ENCODE peak calls at places on chromosome 14, in ten cellular contexts. P is body of pancreas, F is endothelial cell of umbilical vein, J is HCT116, X is IMR-90, N is heart left ventricle, B is lower leg skin, W is NB4, K is ovary, E is stomach. R is an unnamed sample.

GRCh38 chr14:92510972-92511371 is 2.6 kb upstream of the RIN3 start:
- DNase-seq in P (no peak), K (no peak), J (peak), F (no peak), W (no peak), E (no peak), B (no peak), X (no peak), N (no peak), R (no peak)

GRCh38 chr14:69694730-69695663 is 71.9 kb upstream of the SRSF5 start:
- DNase-seq in F (peak), P (no peak), N (peak), W (no peak), X (peak), J (no peak), E (no peak), K (no peak), B (no peak), R (peak)

GRCh38 chr14:98189944-98190343 is 1082.1 kb downstream of the BCL11B start:
- DNase-seq in N (no peak), X (no peak), P (no peak), B (no peak), F (no peak), E (no peak), W (no peak), J (no peak), K (no peak), R (no peak)

GRCh38 chr14:36520601-36521525 is 831 bp upstream of the NKX2-1 start:
- DNase-seq in P (no peak), E (peak), X (peak), K (no peak), F (peak), J (peak), N (no peak), W (peak), B (no peak), R (peak)

GRCh38 chr14:100709252-100709955 is 17.3 kb upstream of the DLK1 start:
- DNase-seq in K (peak), J (no peak), N (no peak), X (peak), F (peak), B (no peak), P (no peak), W (no peak), E (no peak), R (peak)

GRCh38 chr14:93967637-93968250 is 8.6 kb downstream of the ASB2 start:
- DNase-seq in B (no peak), J (no peak), F (no peak), K (no peak), W (peak), N (no peak), E (no peak), P (no peak), X (no peak), R (no peak)

GRCh38 chr14:68147331-68147730 is 327.8 kb downstream of the RAD51B start:
- DNase-seq in E (no peak), W (no peak), K (no peak), B (no peak), N (no peak), P (no peak), X (no peak), J (no peak), F (no peak), R (no peak)

GRCh38 chr14:88310457-88310856 is 12.6 kb downstream of the KCNK10 start:
- DNase-seq in E (no peak), F (no peak), B (no peak), K (no peak), P (no peak), W (no peak), J (no peak), X (no peak), N (no peak), R (no peak)

GRCh38 chr14:68841030-68841809 is 48.4 kb upstream of the ZFP36L1 start:
- DNase-seq in N (no peak), W (no peak), J (no peak), P (no peak), X (peak), B (no peak), E (no peak), F (peak), K (no peak), R (no peak)

GRCh38 chr14:34685819-34686428 is 28.5 kb downstream of the CFL2 start:
- DNase-seq in F (peak), B (no peak), W (no peak), J (no peak), N (no peak), X (no peak), E (no peak), K (no peak), P (no peak), R (no peak)

GRCh38 chr14:24171422-24172260 is at the start of gene REC8:
- DNase-seq in K (peak), W (no peak), N (peak), J (no peak), E (peak), F (peak), B (no peak), P (peak), X (no peak), R (peak)

GRCh38 chr14:76408877-76409276 is 32.9 kb downstream of the ESRRB start:
- DNase-seq in K (no peak), P (no peak), X (no peak), B (no peak), W (no peak), E (no peak), N (no peak), J (no peak), F (no peak), R (no peak)

GRCh38 chr14:21940887-21941855 is 267.6 kb upstream of the OR4E1 start:
- DNase-seq in E (no peak), K (no peak), X (peak), P (peak), N (no peak), W (peak), J (peak), B (no peak), F (peak), R (peak)

GRCh38 chr14:75010472-75010871 is 7.8 kb downstream of the EIF2B2 start:
- DNase-seq in N (no peak), E (no peak), W (no peak), X (no peak), J (no peak), K (no peak), B (no peak), F (no peak), P (no peak), R (no peak)

GRCh38 chr14:104650057-104650980 is 39.1 kb upstream of the INF2 start:
- DNase-seq in J (no peak), N (peak), X (peak), K (peak), E (peak), P (peak), B (peak), W (peak), F (peak), R (peak)

GRCh38 chr14:68651652-68652432 is 141.0 kb downstream of the ZFP36L1 start:
- DNase-seq in W (no peak), N (peak), B (no peak), F (no peak), X (peak), P (no peak), K (peak), E (no peak), J (no peak), R (no peak)

GRCh38 chr14:84453541-84453940 is 1076.4 kb upstream of the FLRT2 start:
- DNase-seq in W (no peak), J (no peak), P (no peak), F (no peak), E (no peak), N (no peak), K (no peak), B (no peak), X (no peak), R (no peak)

GRCh38 chr14:33780035-33780434 is 170.8 kb downstream of the EGLN3 start:
- DNase-seq in P (no peak), B (no peak), X (no peak), F (no peak), N (no peak), K (no peak), W (no peak), E (no peak), J (no peak), R (no peak)

GRCh38 chr14:94029250-94029649 is 3.1 kb downstream of the OTUB2 start:
- DNase-seq in W (peak), B (no peak), J (no peak), K (no peak), F (no peak), N (no peak), P (no peak), X (no peak), E (no peak), R (no peak)

GRCh38 chr14:24058260-24058950 is 6.6 kb downstream of the CARMIL3 start:
- DNase-seq in W (peak), P (peak), E (peak), N (no peak), K (peak), X (peak), F (peak), J (no peak), B (peak), R (peak)

GRCh38 chr14:80136358-80136757 is 74.9 kb downstream of the DIO2 start:
- DNase-seq in X (peak), K (no peak), N (no peak), B (no peak), E (no peak), F (no peak), P (no peak), W (peak), J (no peak), R (peak)

GRCh38 chr14:69037790-69038448 is 58.8 kb upstream of the ACTN1 start:
- DNase-seq in X (peak), N (no peak), K (no peak), W (no peak), J (no peak), P (no peak), E (no peak), F (peak), B (no peak), R (peak)

GRCh38 chr14:64910847-64911495 is 3.3 kb upstream of the CHURC1 start:
- DNase-seq in N (no peak), J (peak), B (no peak), X (peak), W (peak), F (peak), E (no peak), P (no peak), K (no peak), R (peak)

GRCh38 chr14:79802096-79802495 is 409.2 kb downstream of the DIO2 start:
- DNase-seq in K (no peak), E (no peak), P (no peak), W (no peak), J (no peak), X (no peak), N (no peak), F (no peak), B (no peak), R (no peak)

GRCh38 chr14:102217399-102217798 is 77.7 kb downstream of the WDR20 start:
- DNase-seq in F (no peak), N (no peak), P (no peak), B (no peak), X (no peak), W (no peak), E (no peak), K (no peak), J (no peak), R (no peak)

GRCh38 chr14:68225321-68225720 is 405.7 kb downstream of the RAD51B start:
- DNase-seq in B (no peak), J (no peak), P (no peak), X (no peak), W (no peak), F (no peak), N (no peak), K (no peak), E (no peak), R (no peak)

GRCh38 chr14:35865611-35866010 is 39.5 kb downstream of the BRMS1L start:
- DNase-seq in W (no peak), B (no peak), N (no peak), K (no peak), J (no peak), P (no peak), X (no peak), F (no peak), E (no peak), R (no peak)

GRCh38 chr14:74982661-74983060 is 20.1 kb upstream of the EIF2B2 start:
- DNase-seq in J (no peak), P (no peak), K (no peak), X (no peak), E (no peak), B (no peak), N (no peak), W (no peak), F (no peak), R (no peak)

GRCh38 chr14:98605043-98605442 is 667.0 kb downstream of the BCL11B start:
- DNase-seq in F (no peak), N (no peak), X (no peak), K (no peak), W (no peak), E (no peak), J (no peak), P (no peak), B (no peak), R (no peak)

GRCh38 chr14:73180385-73180805 is 44.1 kb downstream of the PSEN1 start:
- DNase-seq in N (no peak), W (peak), B (peak), J (no peak), F (no peak), E (no peak), K (no peak), P (no peak), X (peak), R (no peak)

GRCh38 chr14:79057333-79057732 is 887.2 kb downstream of the NRXN3 start:
- DNase-seq in N (no peak), E (no peak), X (peak), P (no peak), B (no peak), F (no peak), K (no peak), W (no peak), J (no peak), R (no peak)

GRCh38 chr14:105309371-105309770 is 5.2 kb upstream of the PACS2 start:
- DNase-seq in N (no peak), X (no peak), K (no peak), E (no peak), B (no peak), P (peak), F (no peak), W (no peak), J (no peak), R (no peak)

GRCh38 chr14:59085207-59085739 is 103.2 kb upstream of the DAAM1 start:
- DNase-seq in X (no peak), N (no peak), J (no peak), W (no peak), B (no peak), P (no peak), F (no peak), E (no peak), K (no peak), R (no peak)

GRCh38 chr14:94164685-94165431 is 9.3 kb upstream of the PPP4R4 start:
- DNase-seq in X (no peak), N (no peak), F (no peak), B (no peak), W (no peak), P (no peak), E (no peak), K (no peak), J (no peak), R (no peak)

GRCh38 chr14:101927859-101928258 is 36.5 kb upstream of the DYNC1H1 start:
- DNase-seq in N (peak), E (peak), X (peak), P (peak), B (peak), W (peak), F (no peak), K (peak), J (no peak), R (peak)

GRCh38 chr14:75450381-75451276 is 22.8 kb downstream of the JDP2 start:
- DNase-seq in X (peak), W (no peak), N (peak), B (peak), F (peak), P (peak), E (peak), K (peak), J (no peak), R (no peak)

DNA sequence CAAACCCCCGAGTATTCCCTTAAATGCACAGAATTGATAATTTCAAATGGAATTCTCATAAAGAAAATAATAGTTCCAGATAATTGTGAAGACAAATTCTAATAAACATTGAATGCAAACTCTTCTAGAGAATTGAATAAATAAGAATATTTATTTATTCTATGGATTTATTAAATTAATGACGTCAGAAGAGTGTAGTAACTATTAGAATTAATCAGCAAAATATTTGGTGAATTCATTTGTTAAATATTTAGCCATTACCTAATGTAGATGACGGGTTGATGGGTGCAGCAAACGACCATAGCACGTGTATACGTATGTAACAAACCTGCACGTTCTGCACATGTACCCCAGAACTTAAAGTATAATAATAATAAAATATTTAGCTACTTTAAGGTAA is 33.4 kb upstream of the TBPL2 start:
- DNase-seq in F (no peak), J (no peak), W (no peak), P (no peak), E (no peak), X (no peak), K (no peak), N (no peak), B (no peak), R (no peak)
- TF ChIP-seq POLR2A in F (no peak), J (no peak), W (no peak), P (no peak), E (no peak), X (no peak), K (no peak), N (no peak), B (no peak), R (no peak)

GRCh38 chr14:22966783-22967269 is 9.9 kb upstream of the HAUS4 start:
- DNase-seq in W (no peak), J (no peak), P (no peak), N (no peak), X (no peak), F (no peak), B (no peak), E (no peak), K (no peak), R (no peak)
- TF ChIP-seq POLR2A in W (no peak), J (no peak), P (no peak), N (no peak), X (no peak), F (no peak), B (no peak), E (no peak), K (no peak), R (no peak)

GRCh38 chr14:95456281-95456680 is 60.2 kb downstream of the SYNE3 start:
- DNase-seq in B (no peak), W (no peak), X (no peak), N (no peak), J (no peak), F (no peak), E (no peak), K (no peak), P (no peak), R (no peak)

GRCh38 chr14:95453713-95453980 is 62.8 kb downstream of the SYNE3 start:
- DNase-seq in X (no peak), F (no peak), N (no peak), J (no peak), P (no peak), K (no peak), E (no peak), B (no peak), W (no peak), R (no peak)

GRCh38 chr14:95455246-95455645 is 61.2 kb downstream of the SYNE3 start:
- DNase-seq in X (no peak), K (no peak), B (no peak), W (no peak), F (no peak), E (no peak), P (no peak), N (no peak), J (no peak), R (no peak)

GRCh38 chr14:95452176-95452889 is 64.1 kb downstream of the SYNE3 start:
- DNase-seq in F (peak), K (no peak), X (no peak), N (no peak), P (no peak), B (no peak), E (no peak), J (no peak), W (peak), R (peak)

DNA sequence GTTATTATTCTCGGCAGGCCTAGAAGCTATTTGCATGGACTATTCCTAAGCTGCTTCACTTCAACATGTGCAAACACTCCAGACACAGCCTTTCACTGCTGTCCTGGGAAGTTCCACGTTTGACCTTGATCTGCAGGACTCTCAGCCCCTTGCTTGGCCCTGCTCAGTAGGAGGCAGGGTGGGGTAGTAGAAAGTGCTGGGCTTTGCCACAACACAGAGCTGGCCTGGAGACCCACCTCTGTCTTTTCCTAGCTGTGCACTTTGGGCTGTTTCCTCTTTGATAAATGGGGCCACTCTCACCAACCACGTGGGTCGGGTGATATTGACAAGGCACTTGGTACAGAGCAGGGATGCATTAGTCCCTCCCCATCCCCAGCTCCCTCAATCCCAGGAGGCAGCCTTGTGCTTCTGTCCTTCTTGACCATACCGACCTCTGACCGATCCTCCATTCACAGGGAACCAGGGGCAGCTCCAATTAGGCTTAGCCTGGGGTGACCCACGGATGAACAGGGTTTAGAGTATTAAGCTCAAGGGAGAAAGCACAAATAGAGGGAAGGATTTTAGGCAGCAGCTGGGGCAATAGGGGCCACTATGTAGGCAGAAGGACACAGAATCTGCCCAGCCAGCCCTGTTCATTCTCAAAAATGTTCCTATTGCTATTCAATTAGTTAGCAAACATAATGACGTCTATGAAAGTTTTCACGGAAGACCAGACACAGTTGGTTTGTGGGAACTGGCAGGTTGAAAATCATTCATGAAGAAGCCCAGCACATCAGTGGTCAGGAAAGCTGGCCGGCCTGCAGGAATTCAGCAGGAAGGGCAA is 63.3 kb downstream of the SYNE3 start:
- DNase-seq in E (no peak), W (no peak), F (no peak), X (no peak), J (no peak), B (no peak), P (no peak), N (no peak), K (no peak), R (no peak)
- TF ChIP-seq POLR2A in E (no peak), W (no peak), F (no peak), X (no peak), J (no peak), B (no peak), P (no peak), N (no peak), K (no peak), R (no peak)

GRCh38 chr14:103562385-103563088 is at the start of the genes BAG5 and COA8:
- DNase-seq in E (peak), B (peak), F (peak), W (peak), N (peak), J (peak), K (peak), P (peak), X (peak), R (peak)
- TF ChIP-seq POLR2A in E (no peak), B (no peak), F (peak), W (peak), N (peak), J (peak), K (peak), P (peak), X (peak), R (peak)

DNA sequence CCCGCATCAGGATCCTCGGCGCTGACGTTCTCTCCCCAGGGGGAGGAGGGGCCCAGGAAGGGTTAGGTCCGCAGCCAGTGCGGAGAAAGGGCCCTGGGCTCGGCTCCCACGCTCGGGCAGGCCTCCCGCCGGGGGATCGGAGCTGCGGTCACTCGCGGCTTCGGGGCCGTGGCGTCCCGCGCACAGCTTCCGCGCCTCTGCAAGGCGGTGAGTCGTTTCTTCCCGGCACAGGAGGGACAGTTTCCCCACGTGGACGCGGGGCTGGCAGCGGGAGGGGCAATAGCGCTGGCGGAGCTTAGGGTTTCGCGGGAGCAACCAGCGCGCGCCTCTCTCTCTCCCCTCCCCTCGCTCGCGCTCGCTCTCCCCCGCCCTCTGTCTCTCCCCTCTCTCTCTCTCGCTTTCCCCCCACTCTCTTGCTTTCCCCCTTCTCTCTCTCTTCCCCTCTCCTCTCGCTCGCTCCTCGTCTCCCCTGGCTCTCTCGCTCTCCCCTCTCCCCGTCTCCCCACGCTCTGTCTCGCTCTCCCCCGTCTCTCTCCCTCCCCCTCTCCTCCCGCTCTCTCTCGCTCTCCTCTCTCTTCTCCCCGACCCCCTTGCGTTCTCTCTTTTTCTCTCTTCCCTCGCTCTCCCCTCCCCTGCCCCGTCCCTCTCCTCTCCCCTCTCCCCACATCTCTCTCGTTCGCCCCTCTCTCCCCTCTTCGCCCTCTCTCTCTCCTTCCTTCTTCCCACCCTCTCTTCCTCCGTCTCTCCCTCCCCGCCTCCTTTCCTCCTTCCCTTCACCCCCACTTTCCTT is 12.8 kb upstream of the MAP3K9 start:
- DNase-seq in P (peak), K (peak), E (peak), X (peak), F (peak), J (no peak), N (peak), B (no peak), W (peak), R (no peak)
- TF ChIP-seq POLR2A in P (peak), K (peak), E (no peak), X (peak), F (no peak), J (no peak), N (peak), B (no peak), W (peak), R (no peak)

GRCh38 chr14:60485600-60486251 is at the start of gene C14orf39:
- DNase-seq in E (no peak), W (peak), N (no peak), P (no peak), X (peak), K (no peak), B (no peak), F (peak), J (no peak), R (peak)
- TF ChIP-seq POLR2A in E (no peak), W (no peak), N (no peak), P (no peak), X (peak), K (no peak), B (no peak), F (no peak), J (no peak), R (no peak)